ENCODE peak calls at places on chromosomes 7 and 10, in seven cellular contexts. X is GM12865; F is A549; V is activated CD8-positive, alpha-beta T cell treated with anti-CD3 and anti-CD28 coated beads for 36 hours; R is GM23338; P is neural crest cell; I is nephron progenitor cell. Y is an unnamed sample.

GRCh38 chr10:2989292-2989947 is 77.9 kb upstream of the PFKP start:
- DNase-seq in P (no peak), I (no peak), X (no peak), F (no peak), R (no peak), V (no peak), Y (no peak)

GRCh38 chr7:79880312-79880711 is 254.3 kb upstream of the GNAI1 start:
- DNase-seq in F (no peak), V (no peak), X (no peak), I (no peak), P (no peak), R (no peak), Y (no peak)

GRCh38 chr10:75957721-75958120 is 526.3 kb downstream of the LRMDA start:
- DNase-seq in P (no peak), R (no peak), F (no peak), I (no peak), V (no peak), X (no peak), Y (no peak)

GRCh38 chr10:72126184-72126871 is 38.0 kb upstream of the SPOCK2 start:
- DNase-seq in I (no peak), P (no peak), V (no peak), R (peak), X (peak), F (peak), Y (peak)

GRCh38 chr10:21530168-21530567 is 3.9 kb upstream of the MLLT10 start:
- DNase-seq in P (no peak), X (no peak), I (no peak), R (no peak), F (no peak), V (no peak), Y (no peak)

GRCh38 chr7:113968713-113969112 is 49.9 kb upstream of the PPP1R3A start:
- DNase-seq in V (no peak), R (no peak), X (no peak), P (no peak), I (no peak), F (no peak), Y (no peak)

GRCh38 chr7:101186839-101187448 is 6.9 kb upstream of the NAT16 start:
- DNase-seq in R (no peak), P (no peak), I (no peak), V (no peak), X (no peak), F (no peak), Y (no peak)

GRCh38 chr7:46189255-46189790 is 268.3 kb upstream of the IGFBP3 start:
- DNase-seq in I (no peak), F (no peak), X (no peak), P (no peak), V (no peak), R (no peak), Y (no peak)

GRCh38 chr10:60517805-60518204 is 128.1 kb upstream of the ANK3 start:
- DNase-seq in X (no peak), F (no peak), R (no peak), V (no peak), P (no peak), I (no peak), Y (no peak)

GRCh38 chr10:26721561-26721960 is 24.1 kb downstream of the PDSS1 start:
- DNase-seq in F (no peak), I (no peak), P (no peak), V (peak), R (no peak), X (no peak), Y (no peak)

GRCh38 chr10:58943234-58943633 is 233.2 kb upstream of the PHYHIPL start:
- DNase-seq in P (no peak), R (no peak), X (no peak), F (no peak), I (no peak), V (no peak), Y (no peak)

GRCh38 chr7:51059493-51059892 is 257.1 kb downstream of the COBL start:
- DNase-seq in P (no peak), V (no peak), F (no peak), X (no peak), R (no peak), I (no peak), Y (no peak)

GRCh38 chr7:75762350-75762917 is 9.6 kb downstream of the CCL26 start:
- DNase-seq in V (no peak), X (peak), I (no peak), F (peak), R (peak), P (no peak), Y (peak)

GRCh38 chr7:17304926-17305325 is 6.5 kb downstream of the AHR start:
- DNase-seq in R (no peak), F (peak), V (peak), I (no peak), P (no peak), X (peak), Y (no peak)

GRCh38 chr10:97882142-97883091 is 32.8 kb downstream of the GOLGA7B start:
- DNase-seq in X (no peak), F (peak), V (peak), I (no peak), R (no peak), P (no peak), Y (no peak)

GRCh38 chr10:88946200-88946599 is 6.4 kb downstream of the ACTA2 start:
- DNase-seq in V (no peak), I (no peak), X (no peak), F (no peak), P (no peak), R (no peak), Y (no peak)

GRCh38 chr7:134882481-134882880 is 103.0 kb downstream of the CALD1 start:
- DNase-seq in I (no peak), P (no peak), X (no peak), F (no peak), R (no peak), V (no peak), Y (no peak)

GRCh38 chr7:93717217-93717900 is 142.8 kb upstream of the CALCR start:
- DNase-seq in X (no peak), F (no peak), R (no peak), V (no peak), P (no peak), I (no peak), Y (no peak)

GRCh38 chr10:25417611-25418010 is 242.8 kb downstream of the GPR158 start:
- DNase-seq in I (no peak), X (no peak), F (no peak), V (no peak), P (no peak), R (no peak), Y (no peak)

GRCh38 chr7:151798851-151799428 is 78.0 kb downstream of the PRKAG2 start:
- DNase-seq in X (no peak), I (no peak), F (no peak), P (no peak), R (no peak), V (no peak), Y (no peak)

GRCh38 chr7:33334349-33334748 is 205.0 kb downstream of the BBS9 start:
- DNase-seq in X (peak), P (no peak), R (peak), F (no peak), I (no peak), V (peak), Y (no peak)

GRCh38 chr10:22442468-22442867 is 97.2 kb downstream of the SPAG6 start:
- DNase-seq in F (no peak), X (no peak), R (no peak), I (no peak), V (no peak), P (no peak), Y (no peak)

GRCh38 chr7:123715198-123715597 is 33.6 kb downstream of the WASL start:
- DNase-seq in X (no peak), R (no peak), F (no peak), P (no peak), V (no peak), I (no peak), Y (no peak)

GRCh38 chr10:46517541-46517940 is 38.9 kb downstream of the GPRIN2 start:
- DNase-seq in R (no peak), I (no peak), X (no peak), V (no peak), P (no peak), F (no peak), Y (no peak)

GRCh38 chr10:47404446-47404845 is 20.4 kb upstream of the ZNF488 start:
- DNase-seq in R (peak), V (no peak), F (no peak), I (no peak), P (no peak), X (no peak), Y (no peak)

GRCh38 chr10:79981673-79982485 is 33.0 kb upstream of the SFTPD start:
- DNase-seq in X (peak), F (peak), P (peak), V (peak), R (peak), I (peak), Y (peak)
- TF ChIP-seq CTCF in X (no peak), F (no peak), P (no peak), V (no peak), R (no peak), I (no peak), Y (no peak)

DNA sequence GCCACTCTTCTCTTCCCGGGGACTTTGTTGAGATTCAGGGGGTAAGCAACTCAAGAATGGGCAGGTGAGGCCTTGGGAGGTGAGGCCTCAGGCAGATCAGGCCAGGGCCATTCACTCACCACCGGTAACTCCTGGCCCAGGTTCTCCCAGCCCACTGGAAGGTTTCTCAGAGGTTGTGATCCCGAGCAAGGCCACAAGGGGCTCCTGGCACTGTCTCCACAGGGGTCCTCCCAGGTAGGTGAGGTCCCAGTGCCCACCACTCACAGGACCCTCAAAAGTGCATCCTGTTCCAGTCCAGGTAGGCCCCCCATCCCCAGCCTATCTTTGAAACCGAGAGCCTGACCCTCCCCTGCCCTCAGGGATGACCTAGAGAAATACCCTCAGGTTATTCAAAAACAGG is 236.1 kb downstream of the BUB3 start:
- DNase-seq in F (no peak), V (no peak), P (no peak), I (no peak), X (peak), R (peak), Y (peak)
- TF ChIP-seq CTCF in F (no peak), V (no peak), P (no peak), I (no peak), X (peak), R (peak), Y (peak)

GRCh38 chr10:61701055-61701705 is 38.5 kb downstream of the CABCOCO1 start:
- DNase-seq in R (no peak), V (no peak), P (no peak), F (no peak), I (no peak), X (no peak), Y (no peak)

GRCh38 chr10:61708841-61709240 is 46.1 kb downstream of the CABCOCO1 start:
- DNase-seq in F (no peak), P (no peak), V (no peak), I (no peak), X (no peak), R (no peak), Y (no peak)

DNA sequence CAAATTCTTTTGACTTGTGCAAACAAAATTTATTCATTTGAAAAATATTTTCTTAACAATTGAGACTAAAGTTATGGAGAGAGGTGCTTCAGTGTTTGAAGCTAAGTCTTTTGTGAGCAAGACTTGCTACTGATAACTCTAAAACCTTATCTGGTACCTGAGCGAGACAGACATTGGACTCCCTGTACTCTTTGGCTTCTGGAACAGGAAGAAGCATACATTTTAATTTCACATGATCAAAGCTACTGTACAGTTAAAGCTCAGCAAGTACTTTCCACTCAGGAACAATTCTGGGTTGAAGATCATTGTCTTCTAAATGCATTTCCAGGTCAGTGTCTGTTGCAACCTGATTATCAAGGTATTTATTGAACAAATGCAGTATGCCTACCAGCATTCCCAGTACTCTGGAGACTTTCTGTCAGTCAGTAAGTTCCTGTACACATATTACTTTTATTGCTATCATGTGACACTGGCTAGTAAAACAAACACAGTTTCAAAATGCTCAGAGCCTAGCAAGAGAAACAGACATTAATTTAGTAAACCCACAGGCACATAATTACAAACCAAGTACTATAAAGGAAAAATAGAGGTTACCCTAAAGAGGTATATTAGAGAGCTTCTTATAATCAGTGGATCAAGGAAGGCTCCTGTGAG is 42.4 kb downstream of the CABCOCO1 start:
- DNase-seq in R (no peak), I (no peak), P (no peak), F (no peak), X (no peak), V (no peak), Y (no peak)
- TF ChIP-seq CTCF in R (no peak), I (no peak), P (no peak), F (no peak), X (no peak), V (no peak), Y (no peak)

DNA sequence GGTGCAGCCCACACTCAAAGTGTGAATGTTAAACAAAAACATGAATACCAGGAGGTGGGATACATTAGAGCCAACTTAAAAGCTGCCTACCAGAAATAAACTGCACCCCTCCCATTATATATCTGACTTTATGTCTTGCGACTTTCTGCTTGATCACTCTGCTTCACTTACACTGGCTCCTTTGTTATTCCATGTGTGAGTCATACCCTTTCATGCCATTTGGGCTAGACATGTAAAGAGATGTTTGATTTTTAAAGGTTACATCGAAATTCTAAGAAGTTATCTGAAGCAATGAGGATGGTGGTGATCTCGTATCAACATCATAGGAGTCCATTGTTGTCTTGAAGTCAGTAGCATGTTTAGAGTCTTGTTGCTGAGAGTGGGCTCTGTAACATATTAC is 31.6 kb upstream of the ETV1 start:
- DNase-seq in V (no peak), X (no peak), F (no peak), P (no peak), I (no peak), R (no peak), Y (no peak)
- TF ChIP-seq CTCF in V (no peak), X (no peak), F (no peak), P (no peak), I (no peak), R (no peak), Y (no peak)

DNA sequence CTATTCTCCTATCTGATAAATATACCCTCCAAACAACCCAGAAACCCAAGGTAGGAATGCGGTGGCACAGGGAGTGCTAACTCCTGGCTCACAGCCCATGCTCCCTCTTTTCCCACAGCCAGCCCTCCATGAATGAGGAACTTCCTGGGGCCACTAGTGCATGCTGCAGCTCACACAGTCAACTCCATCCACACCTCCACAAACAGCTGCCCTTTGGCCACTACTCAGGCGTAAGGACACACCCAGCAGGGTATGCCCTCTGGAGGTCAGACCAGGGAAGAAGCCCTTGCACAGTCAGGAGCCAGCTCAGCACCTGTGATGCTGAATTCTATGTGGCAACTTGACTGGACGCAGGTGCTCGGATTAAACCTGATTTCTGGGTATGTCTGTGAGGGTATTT is 85.2 kb upstream of the PIK3CG start:
- DNase-seq in X (peak), R (peak), F (peak), V (no peak), I (peak), P (no peak), Y (no peak)
- TF ChIP-seq CTCF in X (peak), R (peak), F (no peak), V (no peak), I (no peak), P (peak), Y (no peak)

DNA sequence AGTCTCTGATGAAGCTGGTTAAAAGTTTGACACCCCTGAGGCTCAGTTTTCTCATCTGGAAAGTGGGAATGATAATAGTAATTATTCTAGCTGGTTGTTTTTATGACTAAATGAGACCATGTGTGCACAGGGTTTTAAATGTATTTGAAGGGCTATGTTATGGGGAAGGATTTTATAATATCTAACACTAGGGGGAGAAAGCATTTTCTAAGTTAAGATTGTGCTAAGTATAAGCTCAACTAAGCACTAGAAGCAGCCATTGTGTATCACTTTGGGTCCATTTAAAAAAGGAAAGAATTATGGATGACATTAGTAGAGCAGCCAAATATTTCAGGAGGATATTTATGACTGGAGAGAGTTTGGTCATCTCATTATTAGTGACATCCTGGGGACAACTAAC is 49.5 kb upstream of the CREB5 start:
- DNase-seq in F (no peak), R (peak), X (peak), V (no peak), P (no peak), I (no peak), Y (no peak)
- TF ChIP-seq CTCF in F (peak), R (peak), X (no peak), V (peak), P (peak), I (no peak), Y (no peak)

GRCh38 chr10:132163826-132164515 is 22.8 kb upstream of the DPYSL4 start:
- DNase-seq in V (no peak), I (no peak), R (no peak), X (no peak), F (no peak), P (no peak), Y (no peak)

GRCh38 chr10:132162021-132162531 is 24.7 kb upstream of the DPYSL4 start:
- DNase-seq in V (peak), R (no peak), I (no peak), P (no peak), X (no peak), F (no peak), Y (no peak)

GRCh38 chr10:132164801-132165278 is 21.9 kb upstream of the DPYSL4 start:
- DNase-seq in V (no peak), I (peak), R (peak), F (no peak), P (no peak), X (no peak), Y (no peak)

GRCh38 chr10:132162590-132163277 is 24.0 kb upstream of the DPYSL4 start:
- DNase-seq in P (no peak), R (no peak), V (no peak), F (no peak), I (no peak), X (no peak), Y (no peak)

DNA sequence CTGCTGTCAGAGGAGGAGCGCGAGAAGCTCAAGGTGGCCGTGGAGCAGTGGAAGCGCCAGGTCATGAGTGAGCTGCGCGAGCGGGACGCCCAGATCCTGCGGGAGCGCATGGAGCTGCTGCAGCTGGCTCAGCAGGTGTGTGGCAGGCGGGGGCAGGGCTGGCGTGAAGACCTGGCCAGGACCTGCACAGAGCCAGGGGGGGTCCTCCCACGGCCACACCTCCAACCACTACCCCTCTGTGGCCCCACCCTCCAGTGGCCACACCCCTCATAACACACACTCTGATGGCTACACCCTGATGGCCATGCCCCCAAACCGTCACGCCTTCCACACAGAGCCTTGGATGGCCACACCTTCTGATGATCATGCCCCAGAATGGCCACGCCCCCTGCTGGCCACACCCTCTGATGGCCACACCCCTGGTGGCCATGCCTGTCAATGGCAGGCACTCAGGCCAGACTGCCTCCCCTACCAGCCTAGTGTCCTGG is 23.4 kb upstream of the DPYSL4 start:
- DNase-seq in P (peak), V (peak), I (peak), F (peak), X (peak), R (peak), Y (peak)
- TF ChIP-seq CTCF in P (no peak), V (peak), I (peak), F (no peak), X (no peak), R (peak), Y (no peak)

DNA sequence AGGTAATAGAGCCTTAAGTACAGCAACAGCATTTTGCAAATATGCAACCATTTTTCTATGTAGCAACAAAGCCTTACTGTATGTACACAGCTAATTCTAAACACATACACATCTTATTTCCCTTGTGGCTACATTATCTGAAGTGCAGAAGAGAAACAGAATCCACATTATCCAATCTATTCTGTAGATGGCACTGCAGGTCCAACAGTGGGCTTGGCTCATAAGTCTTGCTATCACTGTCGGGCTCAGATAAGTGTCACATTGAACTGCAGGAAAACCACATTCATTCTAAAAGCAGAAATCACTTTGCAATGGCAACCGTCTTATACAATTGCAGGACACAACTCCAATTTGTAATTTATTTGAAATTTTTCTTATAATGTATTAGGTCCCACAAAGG is 109.8 kb upstream of the NOBOX start:
- DNase-seq in I (no peak), R (peak), F (peak), P (no peak), X (peak), V (peak), Y (no peak)
- TF ChIP-seq CTCF in I (peak), R (peak), F (peak), P (peak), X (peak), V (no peak), Y (peak)

GRCh38 chr10:127715782-127716378 is 21.1 kb upstream of the FOXI2 start:
- DNase-seq in F (no peak), I (no peak), P (no peak), R (peak), V (no peak), X (peak), Y (peak)
- TF ChIP-seq CTCF in F (peak), I (peak), P (peak), R (peak), V (peak), X (peak), Y (peak)

Y was measured in GM10248.